ENCODE peak calls at places on chromosomes 12 and 14, in seven cellular contexts. F is ELR, X is heart left ventricle, J is lung microvascular endothelial cell, L is lower lobe of right lung, N is Ammon's horn, P is EL. I is an unnamed sample.

GRCh38 chr14:67674139-67674479 is 323 bp downstream of the VTI1B start:
- DNase-seq in F (peak), X (peak), J (peak), L (peak), N (peak), P (peak), I (peak)

GRCh38 chr12:108641446-108642268 is 8.0 kb upstream of the SELPLG start:
- DNase-seq in F (no peak), X (no peak), J (no peak), L (no peak), N (no peak), P (no peak), I (no peak)

GRCh38 chr12:1540690-1541089 is 53.7 kb downstream of the FBXL14 start:
- DNase-seq in F (peak), X (no peak), J (no peak), L (no peak), N (no peak), P (no peak), I (no peak)

GRCh38 chr12:105076098-105076497 is 8.2 kb downstream of the ALDH1L2 start:
- DNase-seq in F (peak), X (no peak), J (no peak), L (no peak), N (no peak), P (peak), I (no peak)

GRCh38 chr12:30822385-30823139 is 67.8 kb upstream of the CAPRIN2 start:
- DNase-seq in F (peak), X (peak), J (peak), L (peak), N (peak), P (peak), I (peak)

GRCh38 chr12:121026274-121027045 is 10.2 kb upstream of the C12orf43 start:
- DNase-seq in F (no peak), X (no peak), J (no peak), L (peak), N (no peak), P (no peak), I (no peak)

GRCh38 chr12:6124411-6125151 is at the start of gene VWF:
- DNase-seq in F (no peak), X (peak), J (peak), L (no peak), N (no peak), P (no peak), I (peak)

GRCh38 chr12:59708059-59708458 is 112.2 kb downstream of the SLC16A7 start:
- DNase-seq in F (peak), X (no peak), J (no peak), L (no peak), N (no peak), P (peak), I (no peak)

GRCh38 chr14:89537911-89538310 is 120.9 kb upstream of the FOXN3 start:
- DNase-seq in F (no peak), X (no peak), J (no peak), L (no peak), N (no peak), P (no peak), I (no peak)

I was measured in endothelial cell of umbilical vein.